ENCODE peak calls at places on chromosomes 6 and 20, in ten cellular contexts. One of them, this sample, is unnamed.

GRCh38 chr20:2626853-2627541 is 25.4 kb upstream of the NOP56 start:
- DNase-seq in lower leg skin: no peak
- DNase-seq in GM12878: no peak
- DNase-seq in HepG2: peak
- DNase-seq in sigmoid colon: no peak
- DNase-seq in prostate gland: no peak
- DNase-seq in ovary: no peak
- DNase-seq in body of pancreas: peak
- DNase-seq in A549: no peak
- DNase-seq in stomach: no peak
- DNase-seq in this sample: no peak

GRCh38 chr20:2816583-2817340 is 598 bp downstream of the TMEM239 start:
- DNase-seq in lower leg skin: no peak
- DNase-seq in GM12878: no peak
- DNase-seq in HepG2: no peak
- DNase-seq in sigmoid colon: no peak
- DNase-seq in prostate gland: no peak
- DNase-seq in ovary: no peak
- DNase-seq in body of pancreas: no peak
- DNase-seq in A549: no peak
- DNase-seq in stomach: no peak
- DNase-seq in this sample: peak

GRCh38 chr20:1858859-1859258 is 36.3 kb upstream of the SIRPA start:
- DNase-seq in lower leg skin: no peak
- DNase-seq in GM12878: no peak
- DNase-seq in HepG2: no peak
- DNase-seq in sigmoid colon: no peak
- DNase-seq in prostate gland: no peak
- DNase-seq in ovary: no peak
- DNase-seq in body of pancreas: no peak
- DNase-seq in A549: no peak
- DNase-seq in stomach: no peak
- DNase-seq in this sample: no peak

GRCh38 chr20:52494244-52494643 is 302.7 kb upstream of the ZFP64 start:
- DNase-seq in lower leg skin: no peak
- DNase-seq in GM12878: no peak
- DNase-seq in HepG2: no peak
- DNase-seq in sigmoid colon: no peak
- DNase-seq in prostate gland: no peak
- DNase-seq in ovary: no peak
- DNase-seq in body of pancreas: peak
- DNase-seq in A549: no peak
- DNase-seq in stomach: no peak
- DNase-seq in this sample: no peak

GRCh38 chr6:149473080-149474052 is 11.4 kb downstream of the ZC3H12D start:
- DNase-seq in lower leg skin: no peak
- DNase-seq in GM12878: no peak
- DNase-seq in HepG2: peak
- DNase-seq in sigmoid colon: no peak
- DNase-seq in prostate gland: no peak
- DNase-seq in ovary: no peak
- DNase-seq in body of pancreas: no peak
- DNase-seq in A549: peak
- DNase-seq in stomach: peak
- DNase-seq in this sample: peak

GRCh38 chr6:122578961-122579360 is 31.2 kb upstream of the PKIB start:
- DNase-seq in lower leg skin: no peak
- DNase-seq in GM12878: no peak
- DNase-seq in HepG2: no peak
- DNase-seq in sigmoid colon: no peak
- DNase-seq in prostate gland: no peak
- DNase-seq in ovary: no peak
- DNase-seq in body of pancreas: no peak
- DNase-seq in A549: no peak
- DNase-seq in stomach: no peak
- DNase-seq in this sample: no peak

GRCh38 chr6:74041420-74041819 is 345.4 kb downstream of the CD109 start:
- DNase-seq in lower leg skin: no peak
- DNase-seq in GM12878: no peak
- DNase-seq in HepG2: no peak
- DNase-seq in sigmoid colon: no peak
- DNase-seq in prostate gland: no peak
- DNase-seq in ovary: no peak
- DNase-seq in body of pancreas: no peak
- DNase-seq in A549: no peak
- DNase-seq in stomach: no peak
- DNase-seq in this sample: no peak

GRCh38 chr6:94389218-94389617 is 969.9 kb upstream of the EPHA7 start:
- DNase-seq in lower leg skin: no peak
- DNase-seq in GM12878: no peak
- DNase-seq in HepG2: no peak
- DNase-seq in sigmoid colon: no peak
- DNase-seq in prostate gland: no peak
- DNase-seq in ovary: no peak
- DNase-seq in body of pancreas: no peak
- DNase-seq in A549: no peak
- DNase-seq in stomach: no peak
- DNase-seq in this sample: no peak

GRCh38 chr6:5464096-5464885 is 203.0 kb downstream of the FARS2 start:
- DNase-seq in lower leg skin: no peak
- DNase-seq in GM12878: no peak
- DNase-seq in HepG2: no peak
- DNase-seq in sigmoid colon: no peak
- DNase-seq in prostate gland: no peak
- DNase-seq in ovary: no peak
- DNase-seq in body of pancreas: no peak
- DNase-seq in A549: no peak
- DNase-seq in stomach: no peak
- DNase-seq in this sample: no peak

GRCh38 chr6:141403103-141403502 is 729.6 kb upstream of the GJE1 start:
- DNase-seq in lower leg skin: no peak
- DNase-seq in GM12878: no peak
- DNase-seq in HepG2: no peak
- DNase-seq in sigmoid colon: no peak
- DNase-seq in prostate gland: no peak
- DNase-seq in ovary: no peak
- DNase-seq in body of pancreas: no peak
- DNase-seq in A549: no peak
- DNase-seq in stomach: no peak
- DNase-seq in this sample: no peak

GRCh38 chr6:138692978-138693909 is 80.3 kb upstream of the CCDC28A start:
- DNase-seq in lower leg skin: peak
- DNase-seq in GM12878: no peak
- DNase-seq in HepG2: peak
- DNase-seq in sigmoid colon: peak
- DNase-seq in prostate gland: peak
- DNase-seq in ovary: peak
- DNase-seq in body of pancreas: peak
- DNase-seq in A549: peak
- DNase-seq in stomach: peak
- DNase-seq in this sample: peak
- TF ChIP-seq POLR2A in lower leg skin: peak
- TF ChIP-seq POLR2A in GM12878: no peak
- TF ChIP-seq POLR2A in HepG2: peak
- TF ChIP-seq POLR2A in sigmoid colon: no peak
- TF ChIP-seq POLR2A in prostate gland: peak
- TF ChIP-seq POLR2A in ovary: no peak
- TF ChIP-seq POLR2A in body of pancreas: peak
- TF ChIP-seq POLR2A in A549: peak
- TF ChIP-seq POLR2A in stomach: no peak
- TF ChIP-seq POLR2A in this sample: no peak

GRCh38 chr20:30912006-30912660 is 345.3 kb upstream of the DEFB115 start:
- DNase-seq in lower leg skin: no peak
- DNase-seq in GM12878: no peak
- DNase-seq in HepG2: no peak
- DNase-seq in sigmoid colon: no peak
- DNase-seq in prostate gland: no peak
- DNase-seq in ovary: no peak
- DNase-seq in body of pancreas: no peak
- DNase-seq in A549: no peak
- DNase-seq in stomach: no peak
- DNase-seq in this sample: no peak
- H3K4me3 ChIP-seq in lower leg skin: no peak
- H3K4me3 ChIP-seq in GM12878: no peak
- H3K4me3 ChIP-seq in HepG2: no peak
- H3K4me3 ChIP-seq in sigmoid colon: no peak
- H3K4me3 ChIP-seq in prostate gland: no peak
- H3K4me3 ChIP-seq in ovary: no peak
- H3K4me3 ChIP-seq in body of pancreas: no peak
- H3K4me3 ChIP-seq in A549: no peak
- H3K4me3 ChIP-seq in stomach: no peak
- H3K4me3 ChIP-seq in this sample: no peak

GRCh38 chr6:135497412-135498177 is at the start of gene AHI1:
- DNase-seq in lower leg skin: peak
- DNase-seq in GM12878: peak
- DNase-seq in HepG2: peak
- DNase-seq in sigmoid colon: peak
- DNase-seq in prostate gland: peak
- DNase-seq in ovary: peak
- DNase-seq in body of pancreas: peak
- DNase-seq in A549: peak
- DNase-seq in stomach: peak
- DNase-seq in this sample: peak
- TF ChIP-seq POLR2A in lower leg skin: peak
- TF ChIP-seq POLR2A in GM12878: peak
- TF ChIP-seq POLR2A in HepG2: peak
- TF ChIP-seq POLR2A in sigmoid colon: peak
- TF ChIP-seq POLR2A in prostate gland: peak
- TF ChIP-seq POLR2A in ovary: peak
- TF ChIP-seq POLR2A in body of pancreas: peak
- TF ChIP-seq POLR2A in A549: peak
- TF ChIP-seq POLR2A in stomach: peak
- TF ChIP-seq POLR2A in this sample: peak

GRCh38 chr20:63552481-63553249 is 1.3 kb upstream of the FNDC11 start:
- DNase-seq in lower leg skin: no peak
- DNase-seq in GM12878: peak
- DNase-seq in HepG2: no peak
- DNase-seq in sigmoid colon: no peak
- DNase-seq in prostate gland: no peak
- DNase-seq in ovary: no peak
- DNase-seq in body of pancreas: no peak
- DNase-seq in A549: no peak
- DNase-seq in stomach: no peak
- DNase-seq in this sample: peak
- H3K4me3 ChIP-seq in lower leg skin: no peak
- H3K4me3 ChIP-seq in GM12878: peak
- H3K4me3 ChIP-seq in HepG2: no peak
- H3K4me3 ChIP-seq in sigmoid colon: no peak
- H3K4me3 ChIP-seq in prostate gland: no peak
- H3K4me3 ChIP-seq in ovary: no peak
- H3K4me3 ChIP-seq in body of pancreas: no peak
- H3K4me3 ChIP-seq in A549: no peak
- H3K4me3 ChIP-seq in stomach: peak
- H3K4me3 ChIP-seq in this sample: no peak

GRCh38 chr6:151690768-151691562 is 116.5 kb upstream of the ESR1 start:
- DNase-seq in lower leg skin: peak
- DNase-seq in GM12878: peak
- DNase-seq in HepG2: no peak
- DNase-seq in sigmoid colon: no peak
- DNase-seq in prostate gland: no peak
- DNase-seq in ovary: no peak
- DNase-seq in body of pancreas: peak
- DNase-seq in A549: no peak
- DNase-seq in stomach: no peak
- DNase-seq in this sample: no peak

GRCh38 chr6:151693366-151693765 is 114.1 kb upstream of the ESR1 start:
- DNase-seq in lower leg skin: no peak
- DNase-seq in GM12878: no peak
- DNase-seq in HepG2: no peak
- DNase-seq in sigmoid colon: no peak
- DNase-seq in prostate gland: no peak
- DNase-seq in ovary: no peak
- DNase-seq in body of pancreas: no peak
- DNase-seq in A549: no peak
- DNase-seq in stomach: no peak
- DNase-seq in this sample: no peak

GRCh38 chr6:151689499-151690201 is 117.8 kb upstream of the ESR1 start:
- DNase-seq in lower leg skin: no peak
- DNase-seq in GM12878: no peak
- DNase-seq in HepG2: no peak
- DNase-seq in sigmoid colon: no peak
- DNase-seq in prostate gland: no peak
- DNase-seq in ovary: no peak
- DNase-seq in body of pancreas: no peak
- DNase-seq in A549: no peak
- DNase-seq in stomach: no peak
- DNase-seq in this sample: no peak

GRCh38 chr6:151692216-151692615 is 115.3 kb upstream of the ESR1 start:
- DNase-seq in lower leg skin: no peak
- DNase-seq in GM12878: no peak
- DNase-seq in HepG2: no peak
- DNase-seq in sigmoid colon: no peak
- DNase-seq in prostate gland: no peak
- DNase-seq in ovary: no peak
- DNase-seq in body of pancreas: no peak
- DNase-seq in A549: no peak
- DNase-seq in stomach: no peak
- DNase-seq in this sample: no peak

DNA sequence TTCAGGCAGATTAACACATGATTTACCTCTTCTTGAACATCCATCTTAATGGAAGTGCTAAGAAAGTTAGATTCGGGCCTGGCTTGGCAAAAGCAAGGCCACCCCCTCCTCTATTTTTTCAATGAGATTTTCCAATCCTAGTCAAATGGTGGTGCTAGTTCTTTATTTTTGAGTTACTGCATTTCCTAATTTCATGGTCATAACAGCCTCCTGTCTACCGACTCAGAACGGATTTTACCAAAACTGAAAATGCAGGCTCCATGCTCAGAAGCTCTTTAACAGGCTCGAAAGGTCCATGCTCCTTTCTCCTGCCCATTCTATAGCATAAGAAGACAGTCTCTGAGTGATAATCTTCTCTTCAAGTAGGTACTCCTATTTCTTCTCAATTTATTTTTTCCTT is 117.2 kb upstream of the ESR1 start:
- DNase-seq in lower leg skin: no peak
- DNase-seq in GM12878: peak
- DNase-seq in HepG2: no peak
- DNase-seq in sigmoid colon: no peak
- DNase-seq in prostate gland: no peak
- DNase-seq in ovary: no peak
- DNase-seq in body of pancreas: no peak
- DNase-seq in A549: no peak
- DNase-seq in stomach: no peak
- DNase-seq in this sample: no peak
- TF ChIP-seq POLR2A in lower leg skin: no peak
- TF ChIP-seq POLR2A in GM12878: no peak
- TF ChIP-seq POLR2A in HepG2: no peak
- TF ChIP-seq POLR2A in sigmoid colon: no peak
- TF ChIP-seq POLR2A in prostate gland: no peak
- TF ChIP-seq POLR2A in ovary: peak
- TF ChIP-seq POLR2A in body of pancreas: no peak
- TF ChIP-seq POLR2A in A549: no peak
- TF ChIP-seq POLR2A in stomach: no peak
- TF ChIP-seq POLR2A in this sample: no peak